ENCODE peak calls at places on chromosomes 3 and 15, in ten cellular contexts. Y is right lobe of liver, C is ovary, J is lower leg skin, O is thyroid gland, Z is A549, N is uterus, D is vagina, T is heart left ventricle, U is IMR-90. H is an unnamed sample.
A peak's percentile ranks its signal among the peaks of the same experiment; 100 is the strongest.

GRCh38 chr15:91517491-91518200 is 335.9 kb upstream of the SLCO3A1 start:
- DNase-seq in Y (no peak), C (no peak), J (no peak), O (no peak), Z (no peak), N (no peak), D (no peak), T (no peak), U (peak; percentile 62), H (no peak)

GRCh38 chr15:78103406-78104118 is 11.2 kb downstream of the SH2D7 start:
- DNase-seq in Y (no peak), C (no peak), J (no peak), O (peak; percentile 8), Z (no peak), N (no peak), D (no peak), T (peak; percentile 39), U (no peak), H (no peak)

GRCh38 chr15:73851679-73852078 is 21.7 kb upstream of the TBC1D21 start:
- DNase-seq in Y (no peak), C (peak; percentile 63), J (no peak), O (peak; percentile 61), Z (no peak), N (no peak), D (no peak), T (peak; percentile 48), U (peak; percentile 64), H (no peak)

GRCh38 chr15:74542192-74543042 is 1.4 kb downstream of the ARID3B start:
- DNase-seq in Y (no peak), C (no peak), J (no peak), O (no peak), Z (no peak), N (no peak), D (no peak), T (no peak), U (no peak), H (no peak)

GRCh38 chr3:35549690-35550089 is 89.6 kb upstream of the ARPP21 start:
- DNase-seq in Y (no peak), C (no peak), J (no peak), O (peak; percentile 81), Z (no peak), N (no peak), D (no peak), T (peak; percentile 26), U (no peak), H (peak; percentile 10)

GRCh38 chr3:182979103-182979697 is 1.1 kb downstream of the DCUN1D1 start:
- DNase-seq in Y (no peak), C (no peak), J (no peak), O (no peak), Z (no peak), N (no peak), D (no peak), T (no peak), U (peak; percentile 11), H (no peak)

GRCh38 chr15:74011610-74012009 is 17.1 kb downstream of the PML start:
- DNase-seq in Y (peak; percentile 81), C (peak; percentile 76), J (no peak), O (peak; percentile 41), Z (no peak), N (peak; percentile 83), D (no peak), T (peak; percentile 75), U (peak; percentile 46), H (peak; percentile 69)

GRCh38 chr3:185823280-185824044 is 1.4 kb downstream of the IGF2BP2 start:
- DNase-seq in Y (peak; percentile 55), C (peak; percentile 63), J (peak; percentile 20), O (peak; percentile 54), Z (no peak), N (peak; percentile 36), D (no peak), T (peak; percentile 51), U (peak; percentile 41), H (peak; percentile 24)

GRCh38 chr3:180802837-180803236 is 109.6 kb upstream of the FXR1 start:
- DNase-seq in Y (no peak), C (no peak), J (no peak), O (no peak), Z (no peak), N (no peak), D (no peak), T (no peak), U (peak; percentile 4), H (no peak)

GRCh38 chr3:134348524-134348923 is 25.7 kb downstream of the AMOTL2 start:
- DNase-seq in Y (no peak), C (no peak), J (no peak), O (peak; percentile 84), Z (no peak), N (no peak), D (no peak), T (peak; percentile 72), U (peak; percentile 80), H (no peak)

GRCh38 chr3:177362646-177363045 is 165.4 kb upstream of the TBL1XR1 start:
- DNase-seq in Y (no peak), C (no peak), J (no peak), O (no peak), Z (no peak), N (no peak), D (no peak), T (no peak), U (no peak), H (no peak)

GRCh38 chr3:183161552-183162345 is 785 bp downstream of the LAMP3 start:
- DNase-seq in Y (no peak), C (no peak), J (no peak), O (peak; percentile 38), Z (no peak), N (no peak), D (no peak), T (no peak), U (no peak), H (peak; percentile 18)

GRCh38 chr3:31066999-31067398 is 172.5 kb upstream of the GADL1 start:
- DNase-seq in Y (no peak), C (no peak), J (peak; percentile 62), O (no peak), Z (no peak), N (peak; percentile 24), D (no peak), T (no peak), U (peak; percentile 97), H (peak; percentile 38)

GRCh38 chr3:147458995-147459704 is 50.0 kb downstream of the ZIC1 start:
- DNase-seq in Y (no peak), C (no peak), J (peak; percentile 15), O (no peak), Z (no peak), N (no peak), D (no peak), T (no peak), U (no peak), H (no peak)

GRCh38 chr3:57796261-57796660 is 40.2 kb downstream of the SLMAP start:
- DNase-seq in Y (no peak), C (no peak), J (no peak), O (no peak), Z (no peak), N (no peak), D (no peak), T (no peak), U (peak; percentile 19), H (no peak)

DNA sequence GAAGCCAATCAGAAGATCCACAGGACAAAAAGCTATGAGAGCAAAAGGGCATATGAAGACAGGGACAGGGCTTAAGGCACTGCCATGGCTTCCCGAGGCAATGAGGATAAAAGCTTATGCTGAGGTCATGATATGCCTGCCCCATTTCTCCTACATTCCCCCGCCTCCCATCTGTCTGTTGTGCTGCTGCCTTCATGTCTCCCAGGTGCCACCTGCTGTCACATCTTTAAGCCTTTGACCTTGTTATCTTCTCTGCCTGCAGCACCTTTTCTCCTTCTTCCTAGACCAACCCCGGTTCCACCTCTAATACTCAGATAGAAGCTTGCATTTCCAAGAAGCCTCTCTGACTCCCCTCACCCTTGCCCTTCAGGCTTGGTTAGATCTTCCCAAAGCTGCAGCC is 213.8 kb downstream of the ARRDC4 start:
- DNase-seq in Y (no peak), C (no peak), J (no peak), O (no peak), Z (no peak), N (no peak), D (no peak), T (no peak), U (no peak), H (no peak)
- TF ChIP-seq CTCF in Y (no peak), C (no peak), J (no peak), O (no peak), Z (no peak), N (no peak), D (no peak), T (no peak), U (no peak), H (no peak)

GRCh38 chr15:79962178-79962577 is 8.8 kb downstream of the BCL2A1 start:
- DNase-seq in Y (no peak), C (no peak), J (no peak), O (no peak), Z (no peak), N (no peak), D (no peak), T (no peak), U (no peak), H (no peak)
- TF ChIP-seq POLR2A in Y (no peak), C (no peak), J (no peak), O (no peak), Z (no peak), N (no peak), D (no peak), T (no peak), U (no peak), H (no peak)

DNA sequence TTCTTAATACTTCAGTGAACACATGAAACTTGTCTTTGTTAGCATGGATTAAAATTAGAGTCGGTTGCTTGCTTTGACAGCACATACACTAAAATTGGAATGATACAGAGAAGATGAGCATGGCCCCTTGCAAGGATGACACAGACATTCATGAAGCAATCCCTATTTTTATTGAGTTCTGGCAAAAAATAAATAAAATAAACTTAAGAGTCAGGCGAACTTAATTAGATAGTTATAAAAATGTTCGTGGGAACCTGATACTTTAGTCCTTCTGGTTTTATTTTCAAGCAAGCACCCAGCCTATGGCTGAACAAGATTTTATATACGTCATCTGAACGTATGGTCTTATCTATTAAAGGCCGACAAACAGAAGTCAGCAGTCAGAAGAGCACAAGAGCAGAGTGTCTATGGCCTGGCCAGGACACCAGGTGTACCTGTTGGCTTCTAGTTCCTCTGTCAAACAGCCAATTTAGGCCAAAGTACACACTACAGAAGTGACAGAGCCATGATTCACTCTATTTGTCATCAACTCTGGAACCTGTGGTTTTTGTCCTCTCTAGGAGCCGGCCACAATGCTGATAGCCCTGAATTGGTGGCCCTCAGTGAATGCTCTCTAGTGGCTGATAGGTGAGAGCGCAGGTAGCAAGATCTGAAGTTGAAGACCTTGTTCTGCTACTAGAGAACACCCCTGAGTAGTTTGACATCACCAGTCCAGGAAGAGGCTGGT is 64.3 kb downstream of the LEO1 start:
- DNase-seq in Y (peak; percentile 64), C (no peak), J (no peak), O (peak; percentile 42), Z (peak; percentile 39), N (no peak), D (no peak), T (no peak), U (peak; percentile 42), H (peak; percentile 40)
- TF ChIP-seq CTCF in Y (peak; percentile 28), C (no peak), J (no peak), O (no peak), Z (peak; percentile 22), N (no peak), D (no peak), T (no peak), U (no peak), H (no peak)

GRCh38 chr3:52444860-52445793 is at the start of gene SEMA3G:
- DNase-seq in Y (peak; percentile 85), C (no peak), J (peak; percentile 74), O (peak; percentile 88), Z (peak; percentile 50), N (no peak), D (no peak), T (peak; percentile 84), U (peak; percentile 34), H (peak; percentile 67)
- TF ChIP-seq POLR2A in Y (peak; percentile 59), C (no peak), J (no peak), O (peak; percentile 76), Z (peak; percentile 44), N (peak; percentile 38), D (no peak), T (peak; percentile 63), U (no peak), H (peak; percentile 58)

H was measured in prostate gland.